ENCODE peak calls at places on chromosomes 6 and 20, in seven cellular contexts. One of them, this sample, is unnamed.

GRCh38 chr20:59515013-59515905 is 89.1 kb upstream of the PHACTR3 start:
- DNase-seq in kidney epithelial cell: no peak
- DNase-seq in psoas muscle: peak
- DNase-seq in choroid plexus epithelial cell: peak
- DNase-seq in HFF-Myc: peak
- DNase-seq in suprapubic skin: no peak
- DNase-seq in lung: peak
- DNase-seq in this sample: no peak

GRCh38 chr20:1964659-1965405 is 29.0 kb downstream of the PDYN start:
- DNase-seq in psoas muscle: no peak
- DNase-seq in HFF-Myc: no peak
- DNase-seq in kidney epithelial cell: no peak
- DNase-seq in suprapubic skin: no peak
- DNase-seq in choroid plexus epithelial cell: no peak
- DNase-seq in lung: no peak
- DNase-seq in this sample: no peak

GRCh38 chr6:36757206-36757605 is 59.6 kb downstream of the RAB44 start:
- DNase-seq in psoas muscle: no peak
- DNase-seq in HFF-Myc: no peak
- DNase-seq in lung: no peak
- DNase-seq in suprapubic skin: no peak
- DNase-seq in choroid plexus epithelial cell: no peak
- DNase-seq in kidney epithelial cell: no peak
- DNase-seq in this sample: peak

GRCh38 chr20:42093041-42093440 is 474.9 kb upstream of the CHD6 start:
- DNase-seq in suprapubic skin: no peak
- DNase-seq in lung: no peak
- DNase-seq in choroid plexus epithelial cell: no peak
- DNase-seq in HFF-Myc: no peak
- DNase-seq in psoas muscle: no peak
- DNase-seq in kidney epithelial cell: no peak
- DNase-seq in this sample: no peak

GRCh38 chr6:85892346-85892745 is 249.7 kb upstream of the SYNCRIP start:
- DNase-seq in HFF-Myc: no peak
- DNase-seq in suprapubic skin: no peak
- DNase-seq in choroid plexus epithelial cell: no peak
- DNase-seq in psoas muscle: no peak
- DNase-seq in kidney epithelial cell: no peak
- DNase-seq in lung: no peak
- DNase-seq in this sample: no peak

GRCh38 chr20:37757550-37757949 is 63.7 kb downstream of the CTNNBL1 start:
- DNase-seq in lung: no peak
- DNase-seq in suprapubic skin: no peak
- DNase-seq in kidney epithelial cell: no peak
- DNase-seq in HFF-Myc: no peak
- DNase-seq in psoas muscle: no peak
- DNase-seq in choroid plexus epithelial cell: no peak
- DNase-seq in this sample: peak

GRCh38 chr20:21125072-21125848 is 622 bp upstream of the KIZ start:
- DNase-seq in lung: no peak
- DNase-seq in choroid plexus epithelial cell: peak
- DNase-seq in kidney epithelial cell: no peak
- DNase-seq in HFF-Myc: peak
- DNase-seq in psoas muscle: peak
- DNase-seq in suprapubic skin: peak
- DNase-seq in this sample: no peak

GRCh38 chr20:44355503-44356352 is at the start of gene HNF4A:
- DNase-seq in suprapubic skin: no peak
- DNase-seq in lung: no peak
- DNase-seq in kidney epithelial cell: no peak
- DNase-seq in HFF-Myc: no peak
- DNase-seq in choroid plexus epithelial cell: no peak
- DNase-seq in psoas muscle: no peak
- DNase-seq in this sample: no peak

GRCh38 chr20:53897884-53898557 is 172.4 kb downstream of the BCAS1 start:
- DNase-seq in lung: no peak
- DNase-seq in suprapubic skin: peak
- DNase-seq in HFF-Myc: no peak
- DNase-seq in psoas muscle: no peak
- DNase-seq in kidney epithelial cell: no peak
- DNase-seq in choroid plexus epithelial cell: no peak
- DNase-seq in this sample: no peak

GRCh38 chr6:39137235-39137634 is 22.2 kb upstream of the SAYSD1 start:
- DNase-seq in choroid plexus epithelial cell: peak
- DNase-seq in suprapubic skin: no peak
- DNase-seq in lung: peak
- DNase-seq in psoas muscle: no peak
- DNase-seq in HFF-Myc: peak
- DNase-seq in kidney epithelial cell: peak
- DNase-seq in this sample: peak

GRCh38 chr6:83431545-83432165 is 804 bp upstream of the ME1 start:
- DNase-seq in choroid plexus epithelial cell: no peak
- DNase-seq in HFF-Myc: no peak
- DNase-seq in lung: no peak
- DNase-seq in kidney epithelial cell: no peak
- DNase-seq in psoas muscle: peak
- DNase-seq in suprapubic skin: no peak
- DNase-seq in this sample: no peak
- H3K4me3 ChIP-seq in choroid plexus epithelial cell: peak
- H3K4me3 ChIP-seq in HFF-Myc: peak
- H3K4me3 ChIP-seq in lung: peak
- H3K4me3 ChIP-seq in kidney epithelial cell: peak
- H3K4me3 ChIP-seq in psoas muscle: peak
- H3K4me3 ChIP-seq in suprapubic skin: peak
- H3K4me3 ChIP-seq in this sample: no peak

GRCh38 chr20:31844737-31845299 is 586 bp downstream of the FOXS1 start:
- DNase-seq in suprapubic skin: no peak
- DNase-seq in lung: no peak
- DNase-seq in kidney epithelial cell: no peak
- DNase-seq in psoas muscle: no peak
- DNase-seq in HFF-Myc: no peak
- DNase-seq in choroid plexus epithelial cell: no peak
- DNase-seq in this sample: no peak

GRCh38 chr20:31843288-31843687 is 2.1 kb downstream of the FOXS1 start:
- DNase-seq in psoas muscle: no peak
- DNase-seq in lung: no peak
- DNase-seq in suprapubic skin: no peak
- DNase-seq in kidney epithelial cell: no peak
- DNase-seq in choroid plexus epithelial cell: no peak
- DNase-seq in HFF-Myc: no peak
- DNase-seq in this sample: no peak

GRCh38 chr20:31842471-31843157 is 2.8 kb downstream of the FOXS1 start:
- DNase-seq in psoas muscle: peak
- DNase-seq in suprapubic skin: no peak
- DNase-seq in lung: no peak
- DNase-seq in kidney epithelial cell: no peak
- DNase-seq in choroid plexus epithelial cell: peak
- DNase-seq in HFF-Myc: no peak
- DNase-seq in this sample: no peak

GRCh38 chr20:31845300-31845863 is at the start of gene FOXS1:
- DNase-seq in HFF-Myc: no peak
- DNase-seq in lung: no peak
- DNase-seq in psoas muscle: no peak
- DNase-seq in kidney epithelial cell: no peak
- DNase-seq in choroid plexus epithelial cell: no peak
- DNase-seq in suprapubic skin: peak
- DNase-seq in this sample: no peak

DNA sequence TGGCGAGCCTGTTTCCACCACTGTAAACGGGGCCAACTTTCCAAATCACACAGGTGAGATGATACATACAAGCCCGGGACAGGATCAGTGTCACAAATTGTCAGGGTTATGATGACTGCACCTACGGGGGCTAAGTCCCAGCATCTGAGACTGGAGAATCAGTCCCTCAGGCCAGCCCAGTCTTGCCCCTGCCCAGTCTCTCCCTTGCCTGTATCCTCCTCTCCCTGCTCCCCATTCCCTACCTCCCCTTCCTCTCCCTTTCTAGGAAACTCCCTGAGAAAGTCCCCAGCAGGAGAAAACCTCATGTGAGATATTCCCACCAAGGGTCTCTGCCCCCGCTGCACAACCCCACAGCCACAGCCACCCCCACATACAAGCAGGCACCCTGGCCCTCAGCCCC is 1.5 kb downstream of the FOXS1 start:
- DNase-seq in lung: no peak
- DNase-seq in choroid plexus epithelial cell: no peak
- DNase-seq in kidney epithelial cell: no peak
- DNase-seq in psoas muscle: no peak
- DNase-seq in HFF-Myc: no peak
- DNase-seq in suprapubic skin: no peak
- DNase-seq in this sample: no peak
- H3K4me3 ChIP-seq in lung: no peak
- H3K4me3 ChIP-seq in choroid plexus epithelial cell: no peak
- H3K4me3 ChIP-seq in kidney epithelial cell: no peak
- H3K4me3 ChIP-seq in psoas muscle: peak
- H3K4me3 ChIP-seq in HFF-Myc: no peak
- H3K4me3 ChIP-seq in suprapubic skin: peak
- H3K4me3 ChIP-seq in this sample: no peak

DNA sequence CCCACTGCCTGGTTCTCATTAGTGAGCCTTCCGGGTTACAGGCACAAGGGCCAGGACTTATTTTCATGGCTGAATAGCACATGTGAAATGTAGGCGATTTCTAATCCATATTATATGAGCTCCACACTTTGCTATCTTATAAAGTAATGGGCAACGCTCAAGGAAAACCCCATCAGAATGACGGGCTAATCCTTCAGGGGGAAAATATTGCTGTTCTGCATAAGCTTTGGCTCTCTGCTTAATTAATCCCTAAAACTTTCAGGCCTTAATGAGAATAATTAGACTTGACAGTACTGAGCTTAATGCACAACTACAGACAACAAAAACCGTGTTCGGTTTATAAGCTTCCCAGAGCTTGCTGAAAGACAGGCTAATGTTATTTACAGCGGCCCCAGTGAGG is 164.3 kb downstream of the CD83 start:
- DNase-seq in kidney epithelial cell: no peak
- DNase-seq in choroid plexus epithelial cell: no peak
- DNase-seq in lung: no peak
- DNase-seq in suprapubic skin: no peak
- DNase-seq in HFF-Myc: no peak
- DNase-seq in psoas muscle: no peak
- DNase-seq in this sample: no peak
- H3K4me3 ChIP-seq in kidney epithelial cell: no peak
- H3K4me3 ChIP-seq in choroid plexus epithelial cell: no peak
- H3K4me3 ChIP-seq in lung: no peak
- H3K4me3 ChIP-seq in suprapubic skin: no peak
- H3K4me3 ChIP-seq in HFF-Myc: no peak
- H3K4me3 ChIP-seq in psoas muscle: no peak
- H3K4me3 ChIP-seq in this sample: no peak

DNA sequence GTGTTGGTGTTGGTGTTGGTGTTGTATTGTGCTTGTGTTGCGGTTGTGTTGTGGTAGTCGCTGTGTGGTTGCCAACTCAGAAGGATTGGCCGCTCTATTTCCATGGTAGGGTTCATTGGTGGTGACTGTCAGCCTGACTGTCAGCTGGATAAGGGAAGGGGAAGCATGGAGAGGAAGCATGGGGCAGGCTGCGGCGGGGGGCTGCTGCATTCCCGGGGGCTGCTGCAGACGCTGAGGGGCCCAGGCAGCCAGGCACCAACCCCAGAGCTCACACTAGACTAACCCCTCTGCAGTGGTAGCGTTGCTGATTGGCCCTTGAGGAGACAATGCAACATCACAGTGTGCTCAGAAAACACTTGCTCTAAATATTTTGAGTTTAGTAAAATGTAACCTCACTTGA is 199.2 kb downstream of the SMOC2 start:
- DNase-seq in kidney epithelial cell: no peak
- DNase-seq in HFF-Myc: no peak
- DNase-seq in psoas muscle: no peak
- DNase-seq in lung: no peak
- DNase-seq in choroid plexus epithelial cell: no peak
- DNase-seq in suprapubic skin: no peak
- DNase-seq in this sample: no peak
- H3K4me3 ChIP-seq in kidney epithelial cell: no peak
- H3K4me3 ChIP-seq in HFF-Myc: no peak
- H3K4me3 ChIP-seq in psoas muscle: no peak
- H3K4me3 ChIP-seq in lung: no peak
- H3K4me3 ChIP-seq in choroid plexus epithelial cell: no peak
- H3K4me3 ChIP-seq in suprapubic skin: no peak
- H3K4me3 ChIP-seq in this sample: no peak

This sample was measured in Karpas-422.